ENCODE peak calls at places on chromosomes 16 and 17, in six cellular contexts. One of them, this sample, is unnamed.

GRCh38 chr17:7242717-7243576 is 698 bp upstream of the GABARAP start:
- DNase-seq in mesendoderm: peak; percentile 98
- DNase-seq in M059J: peak; percentile 89
- DNase-seq in stimulated activated CD4-positive, alpha-beta T cell treated with anti-CD3 and anti-CD28 coated beads, TNF-alpha, amount 100 ng/mL, for 48 hours: peak; percentile 83
- DNase-seq in Ammon's horn: peak; percentile 95
- DNase-seq in activated CD8-positive, alpha-beta T cell treated with anti-CD3 and anti-CD28 coated beads for 36 hours: peak; percentile 96
- DNase-seq in this sample: peak; percentile 87

GRCh38 chr17:82110298-82110697 is 12.3 kb upstream of the FASN start:
- DNase-seq in mesendoderm: no peak
- DNase-seq in M059J: peak; percentile 53
- DNase-seq in stimulated activated CD4-positive, alpha-beta T cell treated with anti-CD3 and anti-CD28 coated beads, TNF-alpha, amount 100 ng/mL, for 48 hours: no peak
- DNase-seq in Ammon's horn: no peak
- DNase-seq in activated CD8-positive, alpha-beta T cell treated with anti-CD3 and anti-CD28 coated beads for 36 hours: peak; percentile 48
- DNase-seq in this sample: no peak

GRCh38 chr17:73984981-73985380 is 218.5 kb upstream of the RPL38 start:
- DNase-seq in mesendoderm: no peak
- DNase-seq in M059J: no peak
- DNase-seq in stimulated activated CD4-positive, alpha-beta T cell treated with anti-CD3 and anti-CD28 coated beads, TNF-alpha, amount 100 ng/mL, for 48 hours: no peak
- DNase-seq in Ammon's horn: no peak
- DNase-seq in activated CD8-positive, alpha-beta T cell treated with anti-CD3 and anti-CD28 coated beads for 36 hours: no peak
- DNase-seq in this sample: no peak

GRCh38 chr17:3546521-3546920 is 11.1 kb downstream of the TRPV3 start:
- DNase-seq in mesendoderm: peak; percentile 72
- DNase-seq in M059J: no peak
- DNase-seq in stimulated activated CD4-positive, alpha-beta T cell treated with anti-CD3 and anti-CD28 coated beads, TNF-alpha, amount 100 ng/mL, for 48 hours: no peak
- DNase-seq in Ammon's horn: no peak
- DNase-seq in activated CD8-positive, alpha-beta T cell treated with anti-CD3 and anti-CD28 coated beads for 36 hours: no peak
- DNase-seq in this sample: no peak

GRCh38 chr17:78923660-78924453 is 1.3 kb downstream of the TIMP2 start:
- DNase-seq in mesendoderm: peak; percentile 66
- DNase-seq in M059J: peak; percentile 28
- DNase-seq in stimulated activated CD4-positive, alpha-beta T cell treated with anti-CD3 and anti-CD28 coated beads, TNF-alpha, amount 100 ng/mL, for 48 hours: peak; percentile 15
- DNase-seq in Ammon's horn: no peak
- DNase-seq in activated CD8-positive, alpha-beta T cell treated with anti-CD3 and anti-CD28 coated beads for 36 hours: peak; percentile 84
- DNase-seq in this sample: peak; percentile 20

GRCh38 chr17:29590261-29590978 is 972 bp upstream of the GIT1 start:
- DNase-seq in mesendoderm: no peak
- DNase-seq in M059J: peak; percentile 70
- DNase-seq in stimulated activated CD4-positive, alpha-beta T cell treated with anti-CD3 and anti-CD28 coated beads, TNF-alpha, amount 100 ng/mL, for 48 hours: no peak
- DNase-seq in Ammon's horn: peak; percentile 64
- DNase-seq in activated CD8-positive, alpha-beta T cell treated with anti-CD3 and anti-CD28 coated beads for 36 hours: peak; percentile 59
- DNase-seq in this sample: no peak

GRCh38 chr16:47774661-47775060 is 313.5 kb downstream of the PHKB start:
- DNase-seq in mesendoderm: peak; percentile 77
- DNase-seq in M059J: peak; percentile 26
- DNase-seq in stimulated activated CD4-positive, alpha-beta T cell treated with anti-CD3 and anti-CD28 coated beads, TNF-alpha, amount 100 ng/mL, for 48 hours: no peak
- DNase-seq in Ammon's horn: no peak
- DNase-seq in activated CD8-positive, alpha-beta T cell treated with anti-CD3 and anti-CD28 coated beads for 36 hours: no peak
- DNase-seq in this sample: no peak

GRCh38 chr16:15704545-15704987 is 54.5 kb downstream of the NDE1 start:
- DNase-seq in mesendoderm: peak; percentile 77
- DNase-seq in M059J: peak; percentile 55
- DNase-seq in stimulated activated CD4-positive, alpha-beta T cell treated with anti-CD3 and anti-CD28 coated beads, TNF-alpha, amount 100 ng/mL, for 48 hours: peak; percentile 49
- DNase-seq in Ammon's horn: peak; percentile 83
- DNase-seq in activated CD8-positive, alpha-beta T cell treated with anti-CD3 and anti-CD28 coated beads for 36 hours: peak; percentile 87
- DNase-seq in this sample: peak; percentile 8

GRCh38 chr17:12415031-12415430 is 250.7 kb upstream of the MYOCD start:
- DNase-seq in mesendoderm: peak; percentile 83
- DNase-seq in M059J: peak; percentile 95
- DNase-seq in stimulated activated CD4-positive, alpha-beta T cell treated with anti-CD3 and anti-CD28 coated beads, TNF-alpha, amount 100 ng/mL, for 48 hours: no peak
- DNase-seq in Ammon's horn: no peak
- DNase-seq in activated CD8-positive, alpha-beta T cell treated with anti-CD3 and anti-CD28 coated beads for 36 hours: no peak
- DNase-seq in this sample: no peak

GRCh38 chr17:75231071-75231470 is 25.6 kb downstream of the NUP85 start:
- DNase-seq in mesendoderm: no peak
- DNase-seq in M059J: no peak
- DNase-seq in stimulated activated CD4-positive, alpha-beta T cell treated with anti-CD3 and anti-CD28 coated beads, TNF-alpha, amount 100 ng/mL, for 48 hours: no peak
- DNase-seq in Ammon's horn: no peak
- DNase-seq in activated CD8-positive, alpha-beta T cell treated with anti-CD3 and anti-CD28 coated beads for 36 hours: no peak
- DNase-seq in this sample: no peak

GRCh38 chr17:78568494-78569115 is 8.6 kb downstream of the DNAH17 start:
- DNase-seq in mesendoderm: no peak
- DNase-seq in M059J: peak; percentile 62
- DNase-seq in stimulated activated CD4-positive, alpha-beta T cell treated with anti-CD3 and anti-CD28 coated beads, TNF-alpha, amount 100 ng/mL, for 48 hours: no peak
- DNase-seq in Ammon's horn: no peak
- DNase-seq in activated CD8-positive, alpha-beta T cell treated with anti-CD3 and anti-CD28 coated beads for 36 hours: no peak
- DNase-seq in this sample: no peak

GRCh38 chr17:81667754-81668153 is 1.2 kb downstream of the CCDC137 start:
- DNase-seq in mesendoderm: peak; percentile 40
- DNase-seq in M059J: no peak
- DNase-seq in stimulated activated CD4-positive, alpha-beta T cell treated with anti-CD3 and anti-CD28 coated beads, TNF-alpha, amount 100 ng/mL, for 48 hours: no peak
- DNase-seq in Ammon's horn: no peak
- DNase-seq in activated CD8-positive, alpha-beta T cell treated with anti-CD3 and anti-CD28 coated beads for 36 hours: no peak
- DNase-seq in this sample: no peak

GRCh38 chr17:35900280-35900679 is 20.1 kb upstream of the CCL5 start:
- DNase-seq in mesendoderm: no peak
- DNase-seq in M059J: no peak
- DNase-seq in stimulated activated CD4-positive, alpha-beta T cell treated with anti-CD3 and anti-CD28 coated beads, TNF-alpha, amount 100 ng/mL, for 48 hours: no peak
- DNase-seq in Ammon's horn: no peak
- DNase-seq in activated CD8-positive, alpha-beta T cell treated with anti-CD3 and anti-CD28 coated beads for 36 hours: peak; percentile 56
- DNase-seq in this sample: no peak

GRCh38 chr17:57536289-57536688 is 208.8 kb downstream of the CCDC182 start:
- DNase-seq in mesendoderm: peak; percentile 80
- DNase-seq in M059J: no peak
- DNase-seq in stimulated activated CD4-positive, alpha-beta T cell treated with anti-CD3 and anti-CD28 coated beads, TNF-alpha, amount 100 ng/mL, for 48 hours: no peak
- DNase-seq in Ammon's horn: no peak
- DNase-seq in activated CD8-positive, alpha-beta T cell treated with anti-CD3 and anti-CD28 coated beads for 36 hours: no peak
- DNase-seq in this sample: no peak

GRCh38 chr16:66457888-66458287 is 30.8 kb downstream of the BEAN1 start:
- DNase-seq in mesendoderm: peak; percentile 56
- DNase-seq in M059J: peak; percentile 66
- DNase-seq in stimulated activated CD4-positive, alpha-beta T cell treated with anti-CD3 and anti-CD28 coated beads, TNF-alpha, amount 100 ng/mL, for 48 hours: no peak
- DNase-seq in Ammon's horn: no peak
- DNase-seq in activated CD8-positive, alpha-beta T cell treated with anti-CD3 and anti-CD28 coated beads for 36 hours: no peak
- DNase-seq in this sample: no peak

GRCh38 chr16:80932725-80933124 is 74.0 kb downstream of the CMC2 start:
- DNase-seq in mesendoderm: no peak
- DNase-seq in M059J: peak; percentile 59
- DNase-seq in stimulated activated CD4-positive, alpha-beta T cell treated with anti-CD3 and anti-CD28 coated beads, TNF-alpha, amount 100 ng/mL, for 48 hours: no peak
- DNase-seq in Ammon's horn: no peak
- DNase-seq in activated CD8-positive, alpha-beta T cell treated with anti-CD3 and anti-CD28 coated beads for 36 hours: no peak
- DNase-seq in this sample: no peak

GRCh38 chr16:75116081-75116910 is at the start of gene LDHD:
- DNase-seq in mesendoderm: peak; percentile 61
- DNase-seq in M059J: peak; percentile 71
- DNase-seq in stimulated activated CD4-positive, alpha-beta T cell treated with anti-CD3 and anti-CD28 coated beads, TNF-alpha, amount 100 ng/mL, for 48 hours: no peak
- DNase-seq in Ammon's horn: peak; percentile 97
- DNase-seq in activated CD8-positive, alpha-beta T cell treated with anti-CD3 and anti-CD28 coated beads for 36 hours: no peak
- DNase-seq in this sample: no peak

GRCh38 chr16:46620265-46621005 is 744 bp downstream of the SHCBP1 start:
- DNase-seq in mesendoderm: no peak
- DNase-seq in M059J: peak; percentile 49
- DNase-seq in stimulated activated CD4-positive, alpha-beta T cell treated with anti-CD3 and anti-CD28 coated beads, TNF-alpha, amount 100 ng/mL, for 48 hours: no peak
- DNase-seq in Ammon's horn: no peak
- DNase-seq in activated CD8-positive, alpha-beta T cell treated with anti-CD3 and anti-CD28 coated beads for 36 hours: peak; percentile 27
- DNase-seq in this sample: no peak

This sample was measured in COR-L47.